ENCODE peak calls at places on chromosome 3, in five cellular contexts. One of them, this sample, is unnamed.

GRCh38 chr3:163983948-163984347 is 1094.3 kb downstream of the SI start:
- DNase-seq in IMR-90: no peak
- DNase-seq in neuronal stem cell: no peak
- DNase-seq in H9: no peak
- DNase-seq in H1: no peak
- DNase-seq in this sample: no peak

GRCh38 chr3:82294609-82295008 is 533.2 kb upstream of the GBE1 start:
- DNase-seq in IMR-90: no peak
- DNase-seq in neuronal stem cell: no peak
- DNase-seq in H9: no peak
- DNase-seq in H1: no peak
- DNase-seq in this sample: no peak

GRCh38 chr3:45078910-45079522 is 52.9 kb downstream of the CLEC3B start:
- DNase-seq in IMR-90: peak; percentile 52
- DNase-seq in neuronal stem cell: no peak
- DNase-seq in H9: no peak
- DNase-seq in H1: no peak
- DNase-seq in this sample: peak; percentile 53

GRCh38 chr3:65958216-65958615 is 80.5 kb downstream of the MAGI1 start:
- DNase-seq in IMR-90: no peak
- DNase-seq in neuronal stem cell: no peak
- DNase-seq in H9: no peak
- DNase-seq in H1: no peak
- DNase-seq in this sample: no peak

GRCh38 chr3:186821429-186822367 is 15.4 kb upstream of the RFC4 start:
- DNase-seq in IMR-90: peak; percentile 83
- DNase-seq in neuronal stem cell: no peak
- DNase-seq in H9: no peak
- DNase-seq in H1: no peak
- DNase-seq in this sample: peak; percentile 60

GRCh38 chr3:150545419-150546225 is 674 bp downstream of the SERP1 start:
- DNase-seq in IMR-90: no peak
- DNase-seq in neuronal stem cell: peak; percentile 3
- DNase-seq in H9: no peak
- DNase-seq in H1: no peak
- DNase-seq in this sample: peak; percentile 16

GRCh38 chr3:121018917-121019321 is 110.9 kb downstream of the STXBP5L start:
- DNase-seq in IMR-90: no peak
- DNase-seq in neuronal stem cell: no peak
- DNase-seq in H9: peak; percentile 31
- DNase-seq in H1: no peak
- DNase-seq in this sample: no peak

GRCh38 chr3:78887029-78887428 is 880.8 kb downstream of the ROBO1 start:
- DNase-seq in IMR-90: peak; percentile 74
- DNase-seq in neuronal stem cell: no peak
- DNase-seq in H9: no peak
- DNase-seq in H1: no peak
- DNase-seq in this sample: peak; percentile 50

GRCh38 chr3:179558742-179559364 is 3.9 kb upstream of the ACTL6A start:
- DNase-seq in IMR-90: peak; percentile 81
- DNase-seq in neuronal stem cell: peak; percentile 42
- DNase-seq in H9: peak; percentile 54
- DNase-seq in H1: peak; percentile 72
- DNase-seq in this sample: peak; percentile 77

GRCh38 chr3:160870327-160870726 is 114.3 kb downstream of the PPM1L start:
- DNase-seq in IMR-90: no peak
- DNase-seq in neuronal stem cell: no peak
- DNase-seq in H9: no peak
- DNase-seq in H1: no peak
- DNase-seq in this sample: no peak

GRCh38 chr3:185754920-185755319 is 69.9 kb downstream of the IGF2BP2 start:
- DNase-seq in IMR-90: no peak
- DNase-seq in neuronal stem cell: no peak
- DNase-seq in H9: peak; percentile 75
- DNase-seq in H1: no peak
- DNase-seq in this sample: no peak

GRCh38 chr3:185753354-185753753 is 71.5 kb downstream of the IGF2BP2 start:
- DNase-seq in IMR-90: no peak
- DNase-seq in neuronal stem cell: no peak
- DNase-seq in H9: no peak
- DNase-seq in H1: no peak
- DNase-seq in this sample: no peak

GRCh38 chr3:185750015-185750414 is 74.8 kb downstream of the IGF2BP2 start:
- DNase-seq in IMR-90: no peak
- DNase-seq in neuronal stem cell: no peak
- DNase-seq in H9: no peak
- DNase-seq in H1: peak; percentile 42
- DNase-seq in this sample: no peak

GRCh38 chr3:185746470-185746869 is 78.4 kb downstream of the IGF2BP2 start:
- DNase-seq in IMR-90: no peak
- DNase-seq in neuronal stem cell: no peak
- DNase-seq in H9: no peak
- DNase-seq in H1: no peak
- DNase-seq in this sample: no peak

DNA sequence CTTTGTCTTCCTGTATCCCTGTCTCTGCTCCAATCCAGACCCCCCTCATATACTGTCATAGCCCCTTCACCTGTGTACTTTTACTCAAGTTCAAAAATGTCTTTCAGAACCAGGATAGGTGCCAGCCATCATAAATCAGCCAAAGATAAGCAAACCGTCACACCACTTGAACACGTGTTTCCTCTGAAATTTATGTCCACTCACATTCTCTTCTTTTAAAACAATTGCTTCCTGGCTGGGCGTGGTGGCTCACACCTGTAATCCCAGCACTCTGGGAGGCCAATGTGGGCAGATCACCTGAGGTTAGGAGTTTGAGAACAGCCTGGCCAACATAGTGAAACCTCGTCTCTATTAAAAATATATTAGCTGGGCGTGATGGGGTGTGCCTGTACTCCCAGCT is 74.1 kb downstream of the IGF2BP2 start:
- DNase-seq in IMR-90: no peak
- DNase-seq in neuronal stem cell: no peak
- DNase-seq in H9: no peak
- DNase-seq in H1: no peak
- DNase-seq in this sample: no peak
- H2BK15ac ChIP-seq in IMR-90: no peak overlapping the region
- H2BK15ac ChIP-seq in neuronal stem cell: no peak overlapping the region
- H2BK15ac ChIP-seq in H9: no peak overlapping the region
- H2BK15ac ChIP-seq in H1: no peak overlapping the region
- H2BK15ac ChIP-seq in this sample: no peak overlapping the region

GRCh38 chr3:102180291-102180931 is 254.4 kb upstream of the ZPLD1 start:
- DNase-seq in IMR-90: peak; percentile 95
- DNase-seq in neuronal stem cell: no peak
- DNase-seq in H9: no peak
- DNase-seq in H1: no peak
- DNase-seq in this sample: peak; percentile 94

GRCh38 chr3:102176393-102176792 is 258.4 kb upstream of the ZPLD1 start:
- DNase-seq in IMR-90: no peak
- DNase-seq in neuronal stem cell: no peak
- DNase-seq in H9: no peak
- DNase-seq in H1: no peak
- DNase-seq in this sample: no peak

GRCh38 chr3:102179321-102180290 is 255.2 kb upstream of the ZPLD1 start:
- DNase-seq in IMR-90: peak; percentile 58
- DNase-seq in neuronal stem cell: no peak
- DNase-seq in H9: no peak
- DNase-seq in H1: no peak
- DNase-seq in this sample: peak; percentile 77

GRCh38 chr3:102177075-102177755 is 257.6 kb upstream of the ZPLD1 start:
- DNase-seq in IMR-90: no peak
- DNase-seq in neuronal stem cell: no peak
- DNase-seq in H9: no peak
- DNase-seq in H1: no peak
- DNase-seq in this sample: no peak

GRCh38 chr3:102178817-102179216 is 256.0 kb upstream of the ZPLD1 start:
- DNase-seq in IMR-90: no peak
- DNase-seq in neuronal stem cell: no peak
- DNase-seq in H9: no peak
- DNase-seq in H1: no peak
- DNase-seq in this sample: peak; percentile 29
- H2AFZ ChIP-seq in IMR-90: no peak overlapping the region
- H2AFZ ChIP-seq in neuronal stem cell: no peak overlapping the region
- H2AFZ ChIP-seq in H9: no peak overlapping the region
- H2AFZ ChIP-seq in H1: no peak overlapping the region
- H2AFZ ChIP-seq in this sample: no peak overlapping the region

GRCh38 chr3:182005683-182006082 is 294.0 kb downstream of the SOX2 start:
- DNase-seq in IMR-90: no peak
- DNase-seq in neuronal stem cell: no peak
- DNase-seq in H9: no peak
- DNase-seq in H1: no peak
- DNase-seq in this sample: no peak

DNA sequence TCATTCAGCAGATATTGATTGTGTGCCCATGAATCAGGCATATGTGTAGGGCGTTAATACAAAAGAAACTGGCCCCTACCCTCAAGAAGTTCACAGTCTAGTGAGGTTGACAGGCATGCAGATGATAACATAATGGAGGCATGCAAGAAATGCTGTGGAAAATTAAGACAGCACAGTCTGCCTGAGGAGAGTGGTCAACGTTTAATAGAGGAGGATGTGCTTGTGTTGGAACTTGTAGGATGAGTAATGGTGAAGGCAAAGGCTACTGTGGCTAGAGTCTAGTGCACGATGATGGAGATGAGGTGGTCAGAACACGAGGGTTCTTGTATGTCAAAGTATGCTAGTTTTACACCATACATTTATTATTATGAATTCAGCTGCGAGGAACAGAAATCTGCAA is 295.7 kb downstream of the SOX2 start:
- DNase-seq in IMR-90: no peak
- DNase-seq in neuronal stem cell: no peak
- DNase-seq in H9: no peak
- DNase-seq in H1: no peak
- DNase-seq in this sample: no peak
- H2BK15ac ChIP-seq in IMR-90: no peak overlapping the region
- H2BK15ac ChIP-seq in neuronal stem cell: no peak overlapping the region
- H2BK15ac ChIP-seq in H9: no peak overlapping the region
- H2BK15ac ChIP-seq in H1: no peak overlapping the region
- H2BK15ac ChIP-seq in this sample: no peak overlapping the region

GRCh38 chr3:155219106-155219505 is 74.4 kb downstream of the STRIT1 start:
- DNase-seq in IMR-90: no peak
- DNase-seq in neuronal stem cell: no peak
- DNase-seq in H9: no peak
- DNase-seq in H1: no peak
- DNase-seq in this sample: no peak
- H2AFZ ChIP-seq in IMR-90: no peak overlapping the region
- H2AFZ ChIP-seq in neuronal stem cell: no peak overlapping the region
- H2AFZ ChIP-seq in H9: no peak overlapping the region
- H2AFZ ChIP-seq in H1: no peak overlapping the region
- H2AFZ ChIP-seq in this sample: no peak overlapping the region

GRCh38 chr3:155208183-155208582 is 85.3 kb downstream of the STRIT1 start:
- DNase-seq in IMR-90: no peak
- DNase-seq in neuronal stem cell: no peak
- DNase-seq in H9: no peak
- DNase-seq in H1: no peak
- DNase-seq in this sample: no peak
- H2BK15ac ChIP-seq in IMR-90: no peak overlapping the region
- H2BK15ac ChIP-seq in neuronal stem cell: no peak overlapping the region
- H2BK15ac ChIP-seq in H9: no peak overlapping the region
- H2BK15ac ChIP-seq in H1: no peak overlapping the region
- H2BK15ac ChIP-seq in this sample: no peak overlapping the region